ENCODE peak calls at places on chromosomes 6 and 20, in four cellular contexts. N is prostate gland, H is glutamatergic neuron, Y is lung microvascular endothelial cell. T is an unnamed sample.

GRCh38 chr20:57493091-57493615 is 31.8 kb downstream of the CTCFL start:
- DNase-seq in N (no peak), H (no peak), Y (no peak), T (no peak)

GRCh38 chr6:25175216-25175615 is 104.0 kb upstream of the CARMIL1 start:
- DNase-seq in N (no peak), H (no peak), Y (peak), T (no peak)

GRCh38 chr6:87210979-87211378 is 55.6 kb downstream of the ZNF292 start:
- DNase-seq in N (no peak), H (no peak), Y (no peak), T (no peak)

GRCh38 chr6:32785781-32786533 is 22.6 kb upstream of the HLA-DQB2 start:
- DNase-seq in N (peak), H (no peak), Y (peak), T (peak)

GRCh38 chr6:169240591-169241390 is 12.9 kb downstream of the THBS2 start:
- DNase-seq in N (peak), H (no peak), Y (no peak), T (no peak)

GRCh38 chr6:121597654-121598053 is 162.2 kb downstream of the GJA1 start:
- DNase-seq in N (no peak), H (no peak), Y (no peak), T (no peak)

GRCh38 chr6:127299522-127300240 is 33.0 kb downstream of the RNF146 start:
- DNase-seq in N (no peak), H (no peak), Y (no peak), T (no peak)

GRCh38 chr6:130560231-130560630 is 194.4 kb downstream of the TMEM200A start:
- DNase-seq in N (no peak), H (no peak), Y (no peak), T (no peak)

GRCh38 chr6:131281471-131282270 is 146.4 kb downstream of the AKAP7 start:
- DNase-seq in N (no peak), H (no peak), Y (peak), T (no peak)

GRCh38 chr6:124573953-124574352 is 388.3 kb upstream of the RNF217 start:
- DNase-seq in N (no peak), H (no peak), Y (no peak), T (no peak)

GRCh38 chr6:49565855-49566254 is 15.4 kb downstream of the C6orf141 start:
- DNase-seq in N (no peak), H (no peak), Y (peak), T (no peak)

GRCh38 chr6:26092443-26092842 is 5.2 kb downstream of the HFE start:
- DNase-seq in N (no peak), H (no peak), Y (no peak), T (no peak)

GRCh38 chr6:152355166-152355565 is 282.0 kb downstream of the SYNE1 start:
- DNase-seq in N (no peak), H (no peak), Y (no peak), T (no peak)

GRCh38 chr20:10992776-10993175 is 319.0 kb upstream of the JAG1 start:
- DNase-seq in N (no peak), H (no peak), Y (no peak), T (no peak)

GRCh38 chr20:38315290-38315966 is 11.5 kb downstream of the BPI start:
- DNase-seq in N (no peak), H (no peak), Y (peak), T (no peak)

GRCh38 chr6:52522151-52522626 is 54.7 kb downstream of the TRAM2 start:
- DNase-seq in N (no peak), H (no peak), Y (peak), T (no peak)

GRCh38 chr6:43226192-43226851 is 3.0 kb downstream of the DNPH1 start:
- DNase-seq in N (no peak), H (no peak), Y (no peak), T (no peak)

GRCh38 chr20:49475979-49476378 is 6.5 kb downstream of the KCNB1 start:
- DNase-seq in N (no peak), H (no peak), Y (no peak), T (no peak)

GRCh38 chr6:39416728-39417127 is 94.2 kb upstream of the KCNK16 start:
- DNase-seq in N (no peak), H (no peak), Y (peak), T (no peak)

GRCh38 chr6:150631283-150631981 is 31.7 kb downstream of the PLEKHG1 start:
- DNase-seq in N (no peak), H (no peak), Y (no peak), T (no peak)

GRCh38 chr20:62156592-62157386 is 13.2 kb downstream of the SS18L1 start:
- DNase-seq in N (peak), H (peak), Y (peak), T (no peak)

GRCh38 chr20:24665196-24665595 is 195.8 kb downstream of the SYNDIG1 start:
- DNase-seq in N (no peak), H (no peak), Y (no peak), T (no peak)

GRCh38 chr20:25076201-25076600 is 5.7 kb downstream of the VSX1 start:
- DNase-seq in N (no peak), H (no peak), Y (no peak), T (no peak)

GRCh38 chr20:59004763-59005522 is 2.1 kb downstream of the CTSZ start:
- DNase-seq in N (no peak), H (peak), Y (peak), T (no peak)

GRCh38 chr6:144434308-144434990 is 149.3 kb downstream of the UTRN start:
- DNase-seq in N (no peak), H (no peak), Y (no peak), T (no peak)

GRCh38 chr6:62775427-62776022 is 435.7 kb upstream of the FKBP1C start:
- DNase-seq in N (no peak), H (no peak), Y (peak), T (peak)

GRCh38 chr20:37899105-37900045 is 3.6 kb upstream of the VSTM2L start:
- DNase-seq in N (no peak), H (no peak), Y (no peak), T (no peak)

GRCh38 chr6:35764238-35764896 is 12.0 kb upstream of the CLPSL2 start:
- DNase-seq in N (peak), H (no peak), Y (no peak), T (no peak)

GRCh38 chr6:97275809-97276208 is 7.2 kb downstream of the MMS22L start:
- DNase-seq in N (no peak), H (no peak), Y (no peak), T (no peak)

GRCh38 chr6:33980176-33980805 is 165.6 kb downstream of the GRM4 start:
- DNase-seq in N (no peak), H (no peak), Y (no peak), T (no peak)

GRCh38 chr6:1609662-1610496 is at the start of gene FOXC1:
- DNase-seq in N (peak), H (peak), Y (peak), T (peak)

GRCh38 chr20:35023624-35024023 is 68.0 kb downstream of the MYH7B start:
- DNase-seq in N (no peak), H (no peak), Y (no peak), T (no peak)

GRCh38 chr6:34362909-34363713 is 29.4 kb downstream of the NUDT3 start:
- DNase-seq in N (no peak), H (no peak), Y (no peak), T (no peak)